ENCODE peak calls at places on chromosomes 7 and 10, in nine cellular contexts. One of them, this sample, is unnamed.

GRCh38 chr10:124044143-124044862 is 49.1 kb downstream of the CHST15 start:
- DNase-seq in breast epithelium: no peak
- DNase-seq in right lobe of liver: no peak
- DNase-seq in prostate gland: no peak
- DNase-seq in heart left ventricle: no peak
- DNase-seq in transverse colon: peak
- DNase-seq in A549: no peak
- DNase-seq in IMR-90: no peak
- DNase-seq in spleen: peak
- DNase-seq in this sample: no peak

GRCh38 chr7:147412109-147412508 is 1178.5 kb upstream of the C7orf33 start:
- DNase-seq in right lobe of liver: no peak
- DNase-seq in transverse colon: no peak
- DNase-seq in spleen: no peak
- DNase-seq in A549: no peak
- DNase-seq in heart left ventricle: no peak
- DNase-seq in IMR-90: no peak
- DNase-seq in prostate gland: no peak
- DNase-seq in breast epithelium: no peak
- DNase-seq in this sample: no peak

GRCh38 chr10:43574035-43574892 is at the start of gene ZNF239:
- DNase-seq in heart left ventricle: peak
- DNase-seq in breast epithelium: peak
- DNase-seq in transverse colon: peak
- DNase-seq in spleen: peak
- DNase-seq in prostate gland: peak
- DNase-seq in A549: peak
- DNase-seq in right lobe of liver: peak
- DNase-seq in IMR-90: peak
- DNase-seq in this sample: peak

GRCh38 chr7:92178928-92179373 is at the start of gene LRRD1:
- DNase-seq in right lobe of liver: peak
- DNase-seq in A549: peak
- DNase-seq in heart left ventricle: peak
- DNase-seq in spleen: peak
- DNase-seq in breast epithelium: peak
- DNase-seq in IMR-90: peak
- DNase-seq in transverse colon: peak
- DNase-seq in prostate gland: peak
- DNase-seq in this sample: peak

GRCh38 chr10:5318148-5318547 is 46.6 kb upstream of the UCN3 start:
- DNase-seq in heart left ventricle: no peak
- DNase-seq in right lobe of liver: no peak
- DNase-seq in A549: no peak
- DNase-seq in prostate gland: no peak
- DNase-seq in breast epithelium: no peak
- DNase-seq in spleen: no peak
- DNase-seq in IMR-90: no peak
- DNase-seq in transverse colon: no peak
- DNase-seq in this sample: no peak

GRCh38 chr10:92914478-92915066 is 66.3 kb downstream of the EXOC6 start:
- DNase-seq in prostate gland: peak
- DNase-seq in heart left ventricle: no peak
- DNase-seq in A549: peak
- DNase-seq in IMR-90: peak
- DNase-seq in transverse colon: peak
- DNase-seq in breast epithelium: no peak
- DNase-seq in spleen: no peak
- DNase-seq in right lobe of liver: no peak
- DNase-seq in this sample: peak

GRCh38 chr7:79293655-79294142 is 159.8 kb downstream of the MAGI2 start:
- DNase-seq in spleen: no peak
- DNase-seq in IMR-90: peak
- DNase-seq in breast epithelium: peak
- DNase-seq in transverse colon: peak
- DNase-seq in right lobe of liver: no peak
- DNase-seq in A549: peak
- DNase-seq in prostate gland: no peak
- DNase-seq in heart left ventricle: no peak
- DNase-seq in this sample: no peak

GRCh38 chr10:125146791-125147604 is 13.4 kb downstream of the CTBP2 start:
- DNase-seq in IMR-90: peak
- DNase-seq in breast epithelium: no peak
- DNase-seq in heart left ventricle: no peak
- DNase-seq in spleen: no peak
- DNase-seq in prostate gland: no peak
- DNase-seq in A549: no peak
- DNase-seq in transverse colon: no peak
- DNase-seq in right lobe of liver: no peak
- DNase-seq in this sample: no peak

GRCh38 chr10:69321037-69321715 is 42.9 kb downstream of the HK1 start:
- DNase-seq in spleen: no peak
- DNase-seq in right lobe of liver: no peak
- DNase-seq in breast epithelium: no peak
- DNase-seq in prostate gland: no peak
- DNase-seq in IMR-90: no peak
- DNase-seq in A549: no peak
- DNase-seq in transverse colon: no peak
- DNase-seq in heart left ventricle: no peak
- DNase-seq in this sample: no peak

GRCh38 chr7:132830941-132831340 is 250.9 kb downstream of the CHCHD3 start:
- DNase-seq in A549: no peak
- DNase-seq in right lobe of liver: no peak
- DNase-seq in heart left ventricle: no peak
- DNase-seq in prostate gland: no peak
- DNase-seq in IMR-90: no peak
- DNase-seq in breast epithelium: no peak
- DNase-seq in spleen: no peak
- DNase-seq in transverse colon: no peak
- DNase-seq in this sample: no peak

GRCh38 chr10:113550365-113550764 is 2.5 kb upstream of the HABP2 start:
- DNase-seq in transverse colon: no peak
- DNase-seq in spleen: no peak
- DNase-seq in prostate gland: peak
- DNase-seq in IMR-90: peak
- DNase-seq in heart left ventricle: no peak
- DNase-seq in A549: no peak
- DNase-seq in breast epithelium: no peak
- DNase-seq in right lobe of liver: no peak
- DNase-seq in this sample: no peak

GRCh38 chr10:51425431-51425830 is 274.0 kb downstream of the CSTF2T start:
- DNase-seq in spleen: no peak
- DNase-seq in transverse colon: no peak
- DNase-seq in right lobe of liver: no peak
- DNase-seq in A549: no peak
- DNase-seq in heart left ventricle: no peak
- DNase-seq in IMR-90: no peak
- DNase-seq in prostate gland: no peak
- DNase-seq in breast epithelium: no peak
- DNase-seq in this sample: no peak

GRCh38 chr10:77188000-77188395 is 449.6 kb downstream of the KCNMA1 start:
- DNase-seq in heart left ventricle: no peak
- DNase-seq in A549: no peak
- DNase-seq in spleen: no peak
- DNase-seq in breast epithelium: no peak
- DNase-seq in prostate gland: no peak
- DNase-seq in transverse colon: no peak
- DNase-seq in right lobe of liver: no peak
- DNase-seq in IMR-90: no peak
- DNase-seq in this sample: no peak

GRCh38 chr7:29192284-29192683 is 2.3 kb upstream of the CHN2 start:
- DNase-seq in IMR-90: no peak
- DNase-seq in prostate gland: no peak
- DNase-seq in spleen: no peak
- DNase-seq in heart left ventricle: no peak
- DNase-seq in breast epithelium: no peak
- DNase-seq in A549: no peak
- DNase-seq in right lobe of liver: no peak
- DNase-seq in transverse colon: no peak
- DNase-seq in this sample: no peak

GRCh38 chr10:6221971-6222751 is 19.4 kb downstream of the PFKFB3 start:
- DNase-seq in prostate gland: no peak
- DNase-seq in breast epithelium: no peak
- DNase-seq in right lobe of liver: no peak
- DNase-seq in transverse colon: no peak
- DNase-seq in spleen: no peak
- DNase-seq in heart left ventricle: no peak
- DNase-seq in IMR-90: peak
- DNase-seq in A549: no peak
- DNase-seq in this sample: no peak

GRCh38 chr10:113086282-113086681 is 136.2 kb downstream of the TCF7L2 start:
- DNase-seq in spleen: no peak
- DNase-seq in breast epithelium: no peak
- DNase-seq in IMR-90: no peak
- DNase-seq in prostate gland: no peak
- DNase-seq in transverse colon: no peak
- DNase-seq in heart left ventricle: no peak
- DNase-seq in right lobe of liver: no peak
- DNase-seq in A549: no peak
- DNase-seq in this sample: no peak

GRCh38 chr10:4198216-4198615 is 413.2 kb upstream of the KLF6 start:
- DNase-seq in A549: no peak
- DNase-seq in breast epithelium: no peak
- DNase-seq in IMR-90: no peak
- DNase-seq in spleen: no peak
- DNase-seq in transverse colon: no peak
- DNase-seq in heart left ventricle: no peak
- DNase-seq in prostate gland: no peak
- DNase-seq in right lobe of liver: no peak
- DNase-seq in this sample: no peak

GRCh38 chr10:86823565-86823964 is 67.1 kb downstream of the BMPR1A start:
- DNase-seq in transverse colon: no peak
- DNase-seq in prostate gland: no peak
- DNase-seq in heart left ventricle: no peak
- DNase-seq in spleen: no peak
- DNase-seq in breast epithelium: no peak
- DNase-seq in right lobe of liver: no peak
- DNase-seq in IMR-90: no peak
- DNase-seq in A549: no peak
- DNase-seq in this sample: no peak

DNA sequence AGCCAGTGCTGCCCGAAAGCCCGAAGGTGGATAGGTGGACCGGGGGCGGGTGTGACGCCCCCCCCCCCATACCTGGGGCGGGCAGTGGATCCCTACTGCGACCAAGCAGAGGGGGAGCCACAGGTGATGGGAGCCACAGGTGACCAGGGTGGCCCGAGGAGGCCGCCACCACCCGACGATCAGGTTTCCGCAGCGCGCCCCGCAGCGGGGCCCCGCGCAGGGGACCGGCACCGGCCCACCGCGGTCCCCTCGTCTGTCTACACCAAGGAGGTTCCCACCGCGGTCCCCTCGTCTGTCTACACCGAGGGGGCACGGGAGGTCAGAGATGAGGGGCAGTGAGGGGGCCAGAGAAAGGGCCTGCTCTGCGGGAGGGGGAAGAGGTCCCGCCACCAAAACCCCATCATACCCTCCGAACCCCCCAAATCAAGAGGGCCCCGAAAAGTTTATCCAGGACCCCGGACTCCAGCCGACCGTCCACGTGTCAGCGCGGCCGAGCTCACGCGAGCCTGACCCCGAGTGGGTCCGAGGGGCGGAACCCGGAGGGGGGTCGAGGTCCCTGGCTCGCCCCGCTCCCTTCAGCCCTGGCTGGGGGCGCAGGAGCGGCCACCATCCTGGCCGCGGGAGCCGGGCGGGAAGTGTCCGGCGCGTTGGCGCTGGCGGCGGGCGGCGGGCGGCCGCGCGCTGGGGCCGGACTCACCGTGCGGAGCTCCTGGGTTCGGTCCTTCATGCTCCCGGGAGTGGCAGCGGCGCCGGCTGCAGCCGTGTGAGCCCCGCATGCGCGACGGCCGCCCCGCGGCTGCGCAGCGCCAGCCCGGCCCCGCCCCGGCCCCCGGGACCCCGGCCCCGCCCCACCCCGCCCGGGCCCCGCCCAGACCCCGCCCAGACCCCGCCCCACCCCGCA is at the start of gene STX1A:
- DNase-seq in A549: no peak
- DNase-seq in prostate gland: peak
- DNase-seq in transverse colon: peak
- DNase-seq in breast epithelium: no peak
- DNase-seq in heart left ventricle: peak
- DNase-seq in right lobe of liver: peak
- DNase-seq in spleen: peak
- DNase-seq in IMR-90: peak
- DNase-seq in this sample: no peak
- TF ChIP-seq POLR2A in A549: peak
- TF ChIP-seq POLR2A in prostate gland: peak
- TF ChIP-seq POLR2A in transverse colon: no peak
- TF ChIP-seq POLR2A in breast epithelium: no peak
- TF ChIP-seq POLR2A in heart left ventricle: no peak
- TF ChIP-seq POLR2A in right lobe of liver: peak
- TF ChIP-seq POLR2A in spleen: no peak
- TF ChIP-seq POLR2A in IMR-90: peak
- TF ChIP-seq POLR2A in this sample: no peak

GRCh38 chr7:44217852-44218402 is 17.1 kb downstream of the YKT6 start:
- DNase-seq in right lobe of liver: peak
- DNase-seq in spleen: peak
- DNase-seq in breast epithelium: no peak
- DNase-seq in IMR-90: no peak
- DNase-seq in heart left ventricle: no peak
- DNase-seq in transverse colon: no peak
- DNase-seq in prostate gland: no peak
- DNase-seq in A549: no peak
- DNase-seq in this sample: peak
- H3K4me3 ChIP-seq in right lobe of liver: no peak
- H3K4me3 ChIP-seq in spleen: no peak
- H3K4me3 ChIP-seq in breast epithelium: no peak
- H3K4me3 ChIP-seq in IMR-90: no peak
- H3K4me3 ChIP-seq in heart left ventricle: no peak
- H3K4me3 ChIP-seq in transverse colon: no peak
- H3K4me3 ChIP-seq in prostate gland: no peak
- H3K4me3 ChIP-seq in A549: no peak
- H3K4me3 ChIP-seq in this sample: no peak

GRCh38 chr7:131071786-131072504 is 255.7 kb upstream of the MKLN1 start:
- DNase-seq in right lobe of liver: no peak
- DNase-seq in A549: no peak
- DNase-seq in prostate gland: no peak
- DNase-seq in transverse colon: peak
- DNase-seq in heart left ventricle: no peak
- DNase-seq in spleen: no peak
- DNase-seq in breast epithelium: no peak
- DNase-seq in IMR-90: peak
- DNase-seq in this sample: no peak
- TF ChIP-seq POLR2A in right lobe of liver: peak
- TF ChIP-seq POLR2A in A549: no peak
- TF ChIP-seq POLR2A in prostate gland: no peak
- TF ChIP-seq POLR2A in transverse colon: no peak
- TF ChIP-seq POLR2A in heart left ventricle: no peak
- TF ChIP-seq POLR2A in spleen: peak
- TF ChIP-seq POLR2A in breast epithelium: no peak
- TF ChIP-seq POLR2A in IMR-90: no peak
- TF ChIP-seq POLR2A in this sample: no peak

DNA sequence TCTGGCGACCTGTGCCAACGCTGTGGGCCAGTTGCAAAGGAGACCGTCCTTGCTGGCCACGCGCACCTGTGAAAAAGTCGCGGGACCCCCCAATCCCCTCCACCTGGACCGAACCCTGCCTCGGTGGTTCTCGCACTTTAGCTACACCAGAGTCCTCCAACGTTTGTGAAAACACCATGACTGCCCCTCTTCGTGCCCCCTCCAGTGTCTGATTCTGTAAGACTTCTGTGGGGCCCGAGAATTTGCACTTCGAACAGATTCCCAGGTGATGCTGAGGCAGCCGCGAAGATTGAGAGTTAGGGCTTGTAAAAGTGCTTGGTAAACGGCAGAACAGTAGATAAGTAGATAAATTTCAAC is 102.4 kb upstream of the SVIL start:
- DNase-seq in IMR-90: no peak
- DNase-seq in right lobe of liver: no peak
- DNase-seq in prostate gland: no peak
- DNase-seq in transverse colon: no peak
- DNase-seq in breast epithelium: no peak
- DNase-seq in spleen: no peak
- DNase-seq in A549: no peak
- DNase-seq in heart left ventricle: no peak
- DNase-seq in this sample: no peak
- H3K4me3 ChIP-seq in IMR-90: peak
- H3K4me3 ChIP-seq in right lobe of liver: peak
- H3K4me3 ChIP-seq in prostate gland: peak
- H3K4me3 ChIP-seq in transverse colon: peak
- H3K4me3 ChIP-seq in breast epithelium: peak
- H3K4me3 ChIP-seq in spleen: peak
- H3K4me3 ChIP-seq in A549: peak
- H3K4me3 ChIP-seq in heart left ventricle: peak
- H3K4me3 ChIP-seq in this sample: no peak

This sample was measured in lower leg skin.